ENCODE peak calls at places on chromosomes 5 and 9, in four cellular contexts. D is GM12878, O is HCT116, A is K562. V is an unnamed sample.

GRCh38 chr9:91577540-91577939 is 153.9 kb upstream of the NFIL3 start:
- DNase-seq in D (no peak), A (no peak), O (no peak), V (no peak)

GRCh38 chr5:91384671-91385430 is 1.7 kb upstream of the ARRDC3 start:
- DNase-seq in O (peak), D (peak), A (peak), V (peak)

GRCh38 chr9:128121924-128122808 is 5.4 kb downstream of the PTGES2 start:
- DNase-seq in A (no peak), D (no peak), O (no peak), V (no peak)

GRCh38 chr9:129752915-129753724 is at the start of gene PTGES:
- DNase-seq in A (peak), O (peak), D (no peak), V (peak)

GRCh38 chr9:4677392-4677791 is 2.0 kb upstream of the CDC37L1 start:
- DNase-seq in O (no peak), A (no peak), D (no peak), V (no peak)

GRCh38 chr5:66113160-66113559 is 30.9 kb upstream of the SREK1 start:
- DNase-seq in D (no peak), A (no peak), O (peak), V (no peak)

GRCh38 chr5:52580921-52581320 is 206.8 kb upstream of the ITGA1 start:
- DNase-seq in D (no peak), O (no peak), A (no peak), V (no peak)

GRCh38 chr9:124812401-124813016 is 35.6 kb downstream of the OLFML2A start:
- DNase-seq in A (peak), D (no peak), O (peak), V (no peak)

GRCh38 chr9:16782490-16782889 is 88.0 kb downstream of the BNC2 start:
- DNase-seq in D (no peak), O (no peak), A (no peak), V (no peak)

GRCh38 chr5:137145726-137146125 is 353.4 kb downstream of the SPOCK1 start:
- DNase-seq in D (no peak), A (no peak), O (no peak), V (no peak)

GRCh38 chr9:90024419-90024818 is 419.6 kb downstream of the GADD45G start:
- DNase-seq in D (no peak), A (no peak), O (no peak), V (no peak)

GRCh38 chr9:35353731-35354365 is 136.1 kb upstream of the RUSC2 start:
- DNase-seq in D (no peak), O (no peak), A (no peak), V (no peak)

GRCh38 chr5:110018509-110018908 is 328.8 kb downstream of the MAN2A1 start:
- DNase-seq in O (no peak), D (no peak), A (no peak), V (no peak)

GRCh38 chr5:968953-969352 is 39.6 kb upstream of the NKD2 start:
- DNase-seq in A (no peak), O (no peak), D (no peak), V (no peak)

GRCh38 chr9:87280421-87280820 is 217.2 kb upstream of the DAPK1 start:
- DNase-seq in D (no peak), O (no peak), A (no peak), V (no peak)

GRCh38 chr5:66720776-66721175 is 124.6 kb downstream of the MAST4 start:
- DNase-seq in D (no peak), A (no peak), O (no peak), V (no peak)

GRCh38 chr9:13291718-13292117 is 12.2 kb upstream of the MPDZ start:
- DNase-seq in D (no peak), O (no peak), A (no peak), V (no peak)

GRCh38 chr5:36252722-36253340 is 11.1 kb upstream of the NADK2 start:
- DNase-seq in A (no peak), D (no peak), O (no peak), V (no peak)

GRCh38 chr9:97527626-97528528 is 26.4 kb downstream of the TMOD1 start:
- DNase-seq in A (no peak), D (peak), O (no peak), V (no peak)

GRCh38 chr5:154165886-154166285 is 24.6 kb upstream of the GALNT10 start:
- DNase-seq in D (no peak), O (no peak), A (no peak), V (no peak)

GRCh38 chr9:126699401-126699851 is 85.7 kb downstream of the LMX1B start:
- DNase-seq in A (no peak), O (no peak), D (no peak), V (no peak)

GRCh38 chr9:127123239-127123935 is 952 bp upstream of the ANGPTL2 start:
- DNase-seq in A (no peak), D (no peak), O (no peak), V (no peak)

GRCh38 chr5:83220331-83220730 is 143.0 kb downstream of the XRCC4 start:
- DNase-seq in D (no peak), A (no peak), O (no peak), V (no peak)

GRCh38 chr5:145701404-145701803 is 133.7 kb downstream of the PRELID2 start:
- DNase-seq in A (no peak), O (no peak), D (no peak), V (peak)

GRCh38 chr9:126335837-126336236 is 9.2 kb downstream of the MVB12B start:
- DNase-seq in D (no peak), A (no peak), O (no peak), V (no peak)

GRCh38 chr9:16328349-16328748 is 542.1 kb downstream of the BNC2 start:
- DNase-seq in D (no peak), O (no peak), A (no peak), V (no peak)

GRCh38 chr5:59565551-59565950 is 328.0 kb downstream of the PDE4D start:
- DNase-seq in D (no peak), A (no peak), O (no peak), V (no peak)

GRCh38 chr5:140172473-140172872 is 2.5 kb upstream of the CYSTM1 start:
- DNase-seq in A (no peak), O (no peak), D (no peak), V (no peak)

GRCh38 chr5:143635146-143635752 is 176.7 kb upstream of the HMHB1 start:
- DNase-seq in D (no peak), A (no peak), O (no peak), V (no peak)

GRCh38 chr5:56700711-56701110 is 114.6 kb upstream of the MAP3K1 start:
- DNase-seq in A (no peak), O (no peak), D (no peak), V (no peak)

GRCh38 chr5:56693220-56693579 is 122.1 kb upstream of the MAP3K1 start:
- DNase-seq in D (no peak), A (no peak), O (no peak), V (no peak)

GRCh38 chr5:56699588-56699987 is 115.8 kb upstream of the MAP3K1 start:
- DNase-seq in O (no peak), A (no peak), D (no peak), V (no peak)

GRCh38 chr5:56698463-56699381 is 116.6 kb upstream of the MAP3K1 start:
- DNase-seq in O (no peak), D (no peak), A (no peak), V (no peak)

DNA sequence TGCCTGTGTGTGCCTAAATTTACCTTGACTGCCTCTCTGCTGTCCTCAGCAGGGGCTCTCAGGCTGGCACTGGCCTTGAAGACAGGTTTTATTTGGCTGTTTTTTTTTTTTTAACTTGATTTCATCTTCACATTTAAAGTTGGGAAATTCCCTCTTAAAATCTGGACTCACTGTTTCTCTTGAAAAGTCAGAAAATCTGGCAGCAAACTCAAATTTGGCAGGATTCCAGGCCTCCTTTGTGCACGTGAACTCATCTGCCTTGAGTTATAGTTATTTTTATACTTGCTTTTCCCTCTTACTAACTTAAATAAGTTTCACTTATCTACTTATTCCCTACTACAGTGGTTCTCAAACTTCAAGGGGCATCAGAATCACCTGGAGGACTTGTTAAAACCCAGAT is 118.4 kb upstream of the MAP3K1 start:
- DNase-seq in A (no peak), D (no peak), O (no peak), V (no peak)
- TF ChIP-seq JUND in A (no peak), D (no peak), O (no peak), V (no peak)

GRCh38 chr9:135826188-135826545 is 81.2 kb downstream of the CAMSAP1 start:
- DNase-seq in O (no peak), D (no peak), A (no peak), V (no peak)

GRCh38 chr9:135830496-135830895 is 76.8 kb downstream of the CAMSAP1 start:
- DNase-seq in D (no peak), A (no peak), O (no peak), V (no peak)

GRCh38 chr9:135827866-135828580 is 79.3 kb downstream of the CAMSAP1 start:
- DNase-seq in A (no peak), D (no peak), O (no peak), V (no peak)

GRCh38 chr9:135827301-135827700 is 80.0 kb downstream of the CAMSAP1 start:
- DNase-seq in A (no peak), D (no peak), O (no peak), V (no peak)

DNA sequence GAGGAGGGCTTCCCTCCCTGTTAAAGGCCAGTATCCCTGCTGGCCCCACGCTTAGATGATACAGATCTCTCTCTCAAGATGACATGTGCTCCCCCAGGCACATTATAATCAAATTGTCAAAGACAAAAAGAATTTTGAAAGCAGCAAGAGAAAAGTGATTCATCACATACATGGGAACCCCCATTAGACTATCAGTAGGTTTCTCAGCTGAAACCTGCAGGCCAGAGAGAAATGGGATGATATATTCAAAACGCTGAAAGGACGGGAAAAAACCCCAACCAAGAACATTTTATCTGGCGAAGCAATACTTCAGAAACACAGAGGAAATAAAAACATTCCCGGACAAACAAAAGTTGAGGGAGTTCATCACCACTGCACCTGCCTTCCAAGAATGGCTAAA is 78.7 kb downstream of the CAMSAP1 start:
- DNase-seq in A (no peak), D (no peak), O (no peak), V (no peak)
- TF ChIP-seq JUND in A (no peak), D (no peak), O (no peak), V (no peak)

DNA sequence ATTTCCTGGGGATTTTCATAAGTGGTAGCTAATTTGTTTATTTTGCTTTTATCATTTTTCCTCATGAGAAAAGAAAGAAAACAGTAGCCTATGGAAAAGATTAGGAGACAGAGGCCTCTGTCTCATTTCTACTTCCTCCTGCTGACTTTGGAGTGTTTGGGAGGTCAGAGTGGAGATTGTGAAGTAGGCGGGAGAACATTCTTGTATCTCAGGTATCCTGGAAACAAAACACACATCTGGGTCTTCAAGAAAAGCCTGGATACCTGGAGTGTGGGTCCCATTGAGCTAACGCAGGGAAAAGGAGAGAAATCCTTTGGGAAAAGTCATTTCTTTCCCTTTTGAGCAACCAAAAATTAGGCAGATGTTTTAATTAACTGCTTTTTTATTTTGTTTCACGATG is 161.5 kb upstream of the DMAC1 start:
- DNase-seq in D (no peak), O (no peak), A (no peak), V (no peak)
- TF ChIP-seq JUND in D (no peak), O (no peak), A (no peak), V (no peak)

DNA sequence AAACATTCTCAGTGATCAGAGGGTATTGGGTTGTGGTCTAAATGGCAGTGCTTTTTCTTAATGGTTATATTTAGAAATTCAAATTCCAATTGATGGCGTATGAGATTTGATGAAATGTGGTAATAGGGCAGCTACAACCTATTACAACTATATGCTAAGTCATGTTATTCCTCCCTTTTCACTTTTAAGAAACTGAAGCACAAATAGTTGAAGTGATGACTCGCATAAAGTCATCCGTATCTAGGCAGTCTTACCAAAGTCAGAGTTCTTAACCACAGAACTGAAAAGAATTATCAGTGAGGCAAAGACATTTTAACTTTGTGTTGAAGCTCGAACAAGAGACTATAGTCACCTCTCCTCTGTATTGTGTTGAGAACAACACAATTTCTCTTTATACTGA is 28.2 kb downstream of the C9orf152 start:
- DNase-seq in A (no peak), O (no peak), D (no peak), V (no peak)
- TF ChIP-seq JUND in A (no peak), O (no peak), D (no peak), V (no peak)

GRCh38 chr5:177983763-177984564 is 12.1 kb downstream of the PROP1 start:
- DNase-seq in D (no peak), A (no peak), O (no peak), V (no peak)

GRCh38 chr5:177981296-177982071 is 14.6 kb downstream of the PROP1 start:
- DNase-seq in A (no peak), O (no peak), D (no peak), V (no peak)

GRCh38 chr5:177982956-177983355 is 13.1 kb downstream of the PROP1 start:
- DNase-seq in A (no peak), D (no peak), O (no peak), V (no peak)

GRCh38 chr5:177982072-177982727 is 13.8 kb downstream of the PROP1 start:
- DNase-seq in A (no peak), O (peak), D (no peak), V (peak)

DNA sequence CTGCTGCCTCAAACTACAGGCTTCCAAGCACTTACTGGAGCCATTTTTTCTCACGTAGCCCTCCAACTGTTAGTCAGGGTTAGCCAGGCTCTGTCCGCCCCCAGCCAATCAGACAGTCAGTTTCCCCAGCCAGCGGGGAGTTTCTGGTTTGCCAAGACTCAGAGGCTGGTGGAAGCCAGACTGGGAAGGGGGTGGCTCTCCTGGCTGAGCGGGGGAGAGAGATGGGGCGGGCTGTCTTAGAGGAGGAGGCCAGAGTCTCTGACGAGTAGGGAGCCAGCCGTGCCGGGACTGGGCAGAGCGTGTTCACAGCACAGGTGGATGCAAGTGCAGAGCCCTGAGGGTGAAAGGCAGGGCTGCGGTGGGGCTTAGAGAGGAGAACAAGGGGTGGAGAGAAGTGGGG is 15.3 kb downstream of the PROP1 start:
- DNase-seq in O (no peak), A (no peak), D (no peak), V (no peak)
- TF ChIP-seq JUND in O (no peak), A (no peak), D (no peak), V (no peak)

GRCh38 chr5:5270161-5270560 is 130.0 kb downstream of the ADAMTS16 start:
- DNase-seq in D (no peak), O (no peak), A (no peak), V (no peak)

GRCh38 chr5:5273398-5273797 is 133.3 kb downstream of the ADAMTS16 start:
- DNase-seq in A (no peak), O (no peak), D (no peak), V (no peak)

GRCh38 chr5:5271606-5272321 is 131.6 kb downstream of the ADAMTS16 start:
- DNase-seq in A (no peak), D (no peak), O (no peak), V (no peak)

GRCh38 chr5:5273976-5274375 is 133.8 kb downstream of the ADAMTS16 start:
- DNase-seq in D (no peak), A (no peak), O (no peak), V (no peak)

DNA sequence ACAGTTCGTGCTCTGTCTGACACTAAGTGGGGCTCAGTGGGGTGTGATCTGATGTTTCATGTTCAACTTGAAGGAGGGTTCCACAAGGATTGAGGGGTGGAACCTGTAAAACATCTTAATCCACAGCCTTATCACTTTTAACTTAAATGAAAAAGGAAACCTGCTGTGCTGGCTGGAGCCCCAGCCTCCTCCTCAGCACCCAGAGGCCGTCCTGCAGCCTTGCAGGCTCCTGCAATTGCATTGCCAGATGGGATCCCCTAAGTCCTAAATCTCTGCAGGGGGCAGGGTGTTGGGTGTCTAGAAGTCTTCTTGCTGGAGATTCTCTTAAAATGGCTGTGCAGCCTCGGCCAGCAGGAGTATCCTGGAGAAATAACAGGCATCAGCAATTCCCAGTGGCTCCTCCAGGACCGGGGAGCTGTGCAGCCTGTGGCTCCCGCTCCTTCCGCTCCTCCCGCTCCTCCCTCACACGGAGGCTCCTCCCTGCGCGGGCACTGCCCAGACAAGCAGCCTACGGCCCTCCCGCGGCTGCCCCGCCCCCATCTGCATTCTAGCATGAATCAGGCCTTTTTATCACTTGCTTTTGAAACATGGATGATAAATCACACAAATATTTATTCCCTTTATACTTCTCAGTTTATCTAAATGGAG is 131.0 kb downstream of the ADAMTS16 start:
- DNase-seq in O (peak), D (no peak), A (no peak), V (peak)
- TF ChIP-seq JUND in O (no peak), D (no peak), A (no peak), V (no peak)

DNA sequence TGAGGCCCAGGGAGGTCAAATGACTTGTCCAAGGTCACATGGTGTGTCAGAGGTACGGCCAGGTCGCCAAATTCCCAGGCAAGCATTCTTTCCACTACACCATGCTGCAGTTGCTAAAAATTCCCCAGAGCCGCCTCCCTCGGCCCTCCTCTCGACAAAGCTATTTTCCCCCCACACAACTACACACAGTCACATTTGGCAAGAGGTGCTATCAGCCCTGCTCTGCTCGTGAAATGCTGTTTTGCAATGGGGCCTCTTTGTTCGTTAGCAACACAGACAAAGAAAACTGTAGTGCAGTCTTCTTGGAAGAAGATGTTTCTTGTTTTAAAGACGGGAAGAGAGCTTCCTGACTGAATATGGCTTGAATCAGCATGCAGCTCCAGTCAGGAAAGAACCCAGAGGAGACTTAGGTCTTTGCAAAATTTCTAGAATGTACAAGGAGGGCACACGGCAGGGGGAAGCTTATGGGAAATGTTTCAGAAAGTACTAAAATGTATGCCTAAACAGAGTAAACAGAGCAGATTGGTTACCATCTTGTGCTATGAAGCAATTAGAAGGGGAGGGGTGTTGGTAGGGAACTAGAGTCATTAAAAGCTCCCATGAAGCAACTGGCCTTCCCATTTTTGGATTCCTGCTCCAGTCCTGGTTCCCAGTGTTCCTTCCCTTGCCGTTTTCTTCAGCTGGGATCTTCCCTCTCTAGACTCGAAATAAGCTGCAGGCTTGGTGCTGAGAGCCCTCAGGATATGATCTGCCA is 14.2 kb downstream of the SLIT3 start:
- DNase-seq in O (no peak), D (no peak), A (no peak), V (no peak)
- TF ChIP-seq JUND in O (no peak), D (no peak), A (no peak), V (no peak)

GRCh38 chr5:38497946-38498345 is 58.5 kb downstream of the LIFR start:
- DNase-seq in O (peak), D (no peak), A (no peak), V (peak)

GRCh38 chr5:38506302-38506701 is 50.1 kb downstream of the LIFR start:
- DNase-seq in A (no peak), D (no peak), O (no peak), V (no peak)

GRCh38 chr5:38500861-38501260 is 55.6 kb downstream of the LIFR start:
- DNase-seq in D (no peak), A (no peak), O (no peak), V (no peak)
- TF ChIP-seq JUND in D (no peak), A (no peak), O (no peak), V (no peak)

GRCh38 chr9:74173284-74173683 is 323.9 kb upstream of the RORB start:
- DNase-seq in A (no peak), D (no peak), O (no peak), V (no peak)

GRCh38 chr9:74172874-74173273 is 324.3 kb upstream of the RORB start:
- DNase-seq in D (peak), O (no peak), A (no peak), V (no peak)
- TF ChIP-seq JUND in D (no peak), O (no peak), A (no peak), V (no peak)